ENCODE peak calls at places on chromosomes 4 and X, in five cellular contexts. One of them, this sample, is unnamed.

GRCh38 chrX:42128020-42128419 is 204.7 kb upstream of the CASK start:
- DNase-seq in H1: no peak
- DNase-seq in CD8-positive, alpha-beta T cell: no peak
- DNase-seq in A549: no peak
- DNase-seq in foreskin fibroblast: no peak
- DNase-seq in this sample: no peak

GRCh38 chr4:99679976-99680375 is 22.3 kb upstream of the C4orf54 start:
- DNase-seq in A549: no peak
- DNase-seq in foreskin fibroblast: no peak
- DNase-seq in H1: no peak
- DNase-seq in CD8-positive, alpha-beta T cell: no peak
- DNase-seq in this sample: no peak

GRCh38 chr4:108087293-108087967 is 81.3 kb downstream of the LEF1 start:
- DNase-seq in A549: no peak
- DNase-seq in CD8-positive, alpha-beta T cell: no peak
- DNase-seq in H1: no peak
- DNase-seq in foreskin fibroblast: no peak
- DNase-seq in this sample: no peak

GRCh38 chr4:91502365-91502764 is 801.4 kb upstream of the GRID2 start:
- DNase-seq in CD8-positive, alpha-beta T cell: no peak
- DNase-seq in A549: no peak
- DNase-seq in foreskin fibroblast: no peak
- DNase-seq in H1: no peak
- DNase-seq in this sample: no peak

GRCh38 chr4:101010987-101011386 is 336.3 kb downstream of the PPP3CA start:
- DNase-seq in H1: no peak
- DNase-seq in foreskin fibroblast: no peak
- DNase-seq in A549: no peak
- DNase-seq in CD8-positive, alpha-beta T cell: no peak
- DNase-seq in this sample: no peak

GRCh38 chr4:1080961-1081688 is 32.2 kb downstream of the RNF212 start:
- DNase-seq in H1: no peak
- DNase-seq in CD8-positive, alpha-beta T cell: no peak
- DNase-seq in A549: no peak
- DNase-seq in foreskin fibroblast: peak
- DNase-seq in this sample: no peak

GRCh38 chr4:118280501-118281218 is 72.1 kb downstream of the PRSS12 start:
- DNase-seq in A549: peak
- DNase-seq in foreskin fibroblast: peak
- DNase-seq in CD8-positive, alpha-beta T cell: peak
- DNase-seq in H1: no peak
- DNase-seq in this sample: no peak

GRCh38 chr4:42074294-42074693 is 78.2 kb downstream of the BEND4 start:
- DNase-seq in A549: no peak
- DNase-seq in H1: no peak
- DNase-seq in CD8-positive, alpha-beta T cell: no peak
- DNase-seq in foreskin fibroblast: no peak
- DNase-seq in this sample: no peak

GRCh38 chr4:113683143-113683542 is 78.4 kb downstream of the CAMK2D start:
- DNase-seq in A549: no peak
- DNase-seq in CD8-positive, alpha-beta T cell: peak
- DNase-seq in foreskin fibroblast: no peak
- DNase-seq in H1: no peak
- DNase-seq in this sample: no peak

GRCh38 chrX:16205840-16206239 is 38.6 kb downstream of the MAGEB17 start:
- DNase-seq in H1: no peak
- DNase-seq in A549: no peak
- DNase-seq in foreskin fibroblast: no peak
- DNase-seq in CD8-positive, alpha-beta T cell: no peak
- DNase-seq in this sample: no peak

GRCh38 chr4:113996599-113997177 is 17.2 kb upstream of the ARSJ start:
- DNase-seq in foreskin fibroblast: peak
- DNase-seq in CD8-positive, alpha-beta T cell: no peak
- DNase-seq in A549: no peak
- DNase-seq in H1: peak
- DNase-seq in this sample: no peak

GRCh38 chrX:65999563-66000148 is 40.2 kb downstream of the VSIG4 start:
- DNase-seq in CD8-positive, alpha-beta T cell: no peak
- DNase-seq in foreskin fibroblast: no peak
- DNase-seq in H1: no peak
- DNase-seq in A549: no peak
- DNase-seq in this sample: no peak

GRCh38 chrX:30888526-30889146 is 418 bp downstream of the TAB3 start:
- DNase-seq in foreskin fibroblast: peak
- DNase-seq in CD8-positive, alpha-beta T cell: peak
- DNase-seq in H1: no peak
- DNase-seq in A549: no peak
- DNase-seq in this sample: no peak

GRCh38 chrX:69210513-69211065 is 45.3 kb upstream of the PJA1 start:
- DNase-seq in foreskin fibroblast: no peak
- DNase-seq in CD8-positive, alpha-beta T cell: no peak
- DNase-seq in H1: no peak
- DNase-seq in A549: no peak
- DNase-seq in this sample: no peak

GRCh38 chr4:98613453-98614075 is 44.8 kb downstream of the TSPAN5 start:
- DNase-seq in CD8-positive, alpha-beta T cell: no peak
- DNase-seq in foreskin fibroblast: no peak
- DNase-seq in A549: no peak
- DNase-seq in H1: no peak
- DNase-seq in this sample: no peak

GRCh38 chr4:26751004-26751403 is 109.6 kb upstream of the STIM2 start:
- DNase-seq in H1: no peak
- DNase-seq in CD8-positive, alpha-beta T cell: no peak
- DNase-seq in A549: no peak
- DNase-seq in foreskin fibroblast: no peak
- DNase-seq in this sample: no peak

GRCh38 chr4:187929024-187929423 is 66.5 kb upstream of the ZFP42 start:
- DNase-seq in foreskin fibroblast: no peak
- DNase-seq in A549: peak
- DNase-seq in CD8-positive, alpha-beta T cell: no peak
- DNase-seq in H1: peak
- DNase-seq in this sample: no peak

DNA sequence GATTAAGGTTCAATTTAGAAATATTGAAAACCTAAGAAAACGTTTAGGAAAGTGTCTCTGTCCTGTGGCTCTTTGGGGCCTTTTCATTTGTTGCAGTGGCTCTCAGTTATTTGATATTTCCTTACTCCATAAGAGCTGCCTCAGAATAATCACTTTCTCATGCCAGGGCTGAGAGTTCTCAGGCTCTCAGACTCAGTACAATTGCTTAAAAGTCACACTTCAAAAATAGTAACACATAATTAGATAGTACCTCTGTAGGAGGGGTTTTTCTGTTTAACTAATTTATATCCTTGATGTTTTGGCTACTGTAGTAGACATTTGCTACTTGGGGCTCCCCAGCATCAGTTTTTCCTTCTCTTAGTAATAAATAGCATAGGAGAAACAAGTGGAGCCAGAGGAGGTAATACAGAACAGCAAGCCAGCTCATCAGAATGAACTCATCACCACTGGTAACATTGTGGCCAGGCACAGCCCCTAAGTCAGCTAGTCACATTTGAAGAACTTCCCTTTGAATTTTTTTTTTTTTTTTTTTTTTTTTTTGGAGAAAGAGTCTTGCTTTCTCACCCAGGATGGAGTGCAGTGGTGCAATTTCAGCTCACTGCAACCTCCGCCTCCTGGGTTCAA is 8.0 kb upstream of the HNRNPD start:
- DNase-seq in A549: no peak
- DNase-seq in foreskin fibroblast: peak
- DNase-seq in CD8-positive, alpha-beta T cell: no peak
- DNase-seq in H1: no peak
- DNase-seq in this sample: no peak
- H3K4me3 ChIP-seq in A549: no peak
- H3K4me3 ChIP-seq in foreskin fibroblast: no peak
- H3K4me3 ChIP-seq in CD8-positive, alpha-beta T cell: no peak
- H3K4me3 ChIP-seq in H1: no peak
- H3K4me3 ChIP-seq in this sample: no peak

DNA sequence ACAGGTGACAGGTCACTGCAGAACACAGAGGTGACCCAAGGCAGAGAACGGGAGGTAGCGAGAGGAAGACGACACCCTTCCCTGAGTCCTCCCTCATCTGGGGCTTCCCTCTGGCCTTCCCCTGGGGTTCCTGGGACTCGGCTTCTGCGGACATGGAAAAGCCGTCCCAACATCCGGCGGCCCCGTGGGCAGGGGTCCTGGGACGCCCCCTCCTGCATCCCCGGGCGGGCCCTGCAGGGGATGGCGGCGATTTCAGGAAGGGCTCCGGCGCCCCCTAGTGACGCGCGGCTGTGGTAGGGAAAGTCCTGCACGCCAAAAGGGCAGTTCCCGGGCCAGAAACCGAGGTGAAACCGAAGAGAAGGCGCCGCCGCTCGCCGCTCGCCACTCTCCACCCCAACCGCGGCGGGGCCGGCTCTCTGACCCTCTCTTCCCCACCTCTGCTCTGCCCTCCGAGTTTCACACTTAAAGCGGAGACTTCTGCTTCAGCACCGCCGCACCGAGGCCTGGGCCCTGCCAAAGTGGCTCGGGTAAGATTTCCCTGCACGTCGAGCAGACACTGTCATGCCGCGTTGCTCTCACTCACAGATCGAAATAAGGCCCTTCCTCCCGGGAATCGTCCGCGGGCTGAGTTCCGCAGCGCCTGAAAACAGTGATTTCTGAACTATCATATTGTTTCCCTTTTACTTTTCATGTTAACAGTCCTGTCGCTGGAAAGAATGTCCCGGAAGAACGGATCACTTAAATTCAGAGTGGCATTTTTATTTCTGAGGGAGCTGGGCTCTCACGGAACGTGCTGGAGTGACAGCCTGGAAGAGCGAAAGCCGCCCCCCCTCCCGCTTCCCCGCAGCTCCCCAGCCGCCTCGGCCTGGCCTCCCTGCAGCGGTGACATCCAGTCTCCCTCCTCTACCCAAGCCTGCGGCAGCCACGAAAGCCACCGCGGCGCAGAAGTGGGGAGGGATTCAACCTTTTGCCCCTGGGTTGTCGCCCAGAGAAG is 110.6 kb downstream of the DCTD start:
- DNase-seq in A549: peak
- DNase-seq in foreskin fibroblast: peak
- DNase-seq in H1: peak
- DNase-seq in CD8-positive, alpha-beta T cell: peak
- DNase-seq in this sample: no peak
- TF ChIP-seq CTCF in A549: peak
- TF ChIP-seq CTCF in foreskin fibroblast: peak
- TF ChIP-seq CTCF in H1: peak
- TF ChIP-seq CTCF in CD8-positive, alpha-beta T cell: peak
- TF ChIP-seq CTCF in this sample: peak

GRCh38 chrX:72071213-72071612 is 60.5 kb downstream of the RTL5 start:
- DNase-seq in foreskin fibroblast: no peak
- DNase-seq in A549: no peak
- DNase-seq in H1: no peak
- DNase-seq in CD8-positive, alpha-beta T cell: no peak
- DNase-seq in this sample: no peak
- H3K4me3 ChIP-seq in foreskin fibroblast: no peak
- H3K4me3 ChIP-seq in A549: no peak
- H3K4me3 ChIP-seq in H1: no peak
- H3K4me3 ChIP-seq in CD8-positive, alpha-beta T cell: no peak
- H3K4me3 ChIP-seq in this sample: no peak

GRCh38 chr4:128298129-128298758 is 10.6 kb upstream of the PGRMC2 start:
- DNase-seq in H1: no peak
- DNase-seq in A549: no peak
- DNase-seq in foreskin fibroblast: no peak
- DNase-seq in CD8-positive, alpha-beta T cell: no peak
- DNase-seq in this sample: no peak

GRCh38 chr4:128301979-128302378 is 14.4 kb upstream of the PGRMC2 start:
- DNase-seq in CD8-positive, alpha-beta T cell: no peak
- DNase-seq in foreskin fibroblast: no peak
- DNase-seq in H1: no peak
- DNase-seq in A549: no peak
- DNase-seq in this sample: no peak

GRCh38 chr4:128295255-128295654 is 7.6 kb upstream of the PGRMC2 start:
- DNase-seq in CD8-positive, alpha-beta T cell: no peak
- DNase-seq in H1: no peak
- DNase-seq in A549: no peak
- DNase-seq in foreskin fibroblast: no peak
- DNase-seq in this sample: no peak

GRCh38 chr4:128299848-128300247 is 12.2 kb upstream of the PGRMC2 start:
- DNase-seq in foreskin fibroblast: no peak
- DNase-seq in H1: no peak
- DNase-seq in A549: no peak
- DNase-seq in CD8-positive, alpha-beta T cell: no peak
- DNase-seq in this sample: no peak

DNA sequence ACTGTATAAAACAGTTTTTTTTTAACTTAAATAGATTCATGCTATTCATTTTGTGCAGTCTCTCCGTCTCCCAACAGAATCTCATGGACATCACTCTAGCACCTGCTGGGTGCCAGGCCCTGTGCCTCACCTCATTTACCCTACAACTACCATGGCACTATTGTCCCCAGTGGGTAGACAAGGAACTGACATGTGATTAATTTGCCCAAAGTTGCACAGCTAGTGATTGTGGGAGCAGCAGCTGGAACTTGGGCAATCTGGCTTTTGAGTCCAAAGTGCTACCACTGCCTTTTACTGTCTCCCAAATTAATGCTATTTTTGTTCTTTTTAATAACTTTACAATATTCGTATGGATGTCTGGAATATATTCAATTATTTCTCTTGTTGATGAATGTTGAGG is 11.2 kb upstream of the PGRMC2 start:
- DNase-seq in foreskin fibroblast: no peak
- DNase-seq in CD8-positive, alpha-beta T cell: no peak
- DNase-seq in A549: no peak
- DNase-seq in H1: no peak
- DNase-seq in this sample: no peak
- TF ChIP-seq CTCF in foreskin fibroblast: no peak
- TF ChIP-seq CTCF in CD8-positive, alpha-beta T cell: no peak
- TF ChIP-seq CTCF in A549: no peak
- TF ChIP-seq CTCF in H1: no peak
- TF ChIP-seq CTCF in this sample: no peak

DNA sequence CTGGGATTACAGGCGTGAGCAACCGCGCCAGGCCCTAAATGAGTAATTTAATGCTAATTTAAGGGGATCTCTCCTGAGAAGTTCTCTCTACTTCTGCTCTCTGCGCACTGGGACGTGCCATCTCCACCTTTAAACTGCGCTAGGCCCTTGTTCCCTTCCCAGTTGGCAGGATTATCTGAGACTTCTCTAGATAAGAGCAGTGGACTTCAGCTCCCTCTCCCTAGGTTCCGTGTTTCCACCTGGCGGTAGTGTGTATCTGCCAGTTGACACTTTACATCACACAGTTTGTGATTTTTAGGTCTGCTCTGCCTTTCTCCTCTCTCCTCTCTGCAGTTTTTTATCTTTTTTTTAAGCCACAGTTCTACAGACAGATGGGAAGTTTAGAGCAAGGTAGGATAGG is 40.2 kb downstream of the ARHGAP10 start:
- DNase-seq in foreskin fibroblast: no peak
- DNase-seq in H1: no peak
- DNase-seq in CD8-positive, alpha-beta T cell: no peak
- DNase-seq in A549: no peak
- DNase-seq in this sample: no peak
- H3K4me3 ChIP-seq in foreskin fibroblast: no peak
- H3K4me3 ChIP-seq in H1: no peak
- H3K4me3 ChIP-seq in CD8-positive, alpha-beta T cell: no peak
- H3K4me3 ChIP-seq in A549: no peak
- H3K4me3 ChIP-seq in this sample: no peak

This sample was measured in AG04449.